ENCODE peak calls at places on chromosomes 2 and 18, in five cellular contexts. L is NCI-H2029, Z is COR-L47, G is cortex of kidney, B is NB4. O is an unnamed sample.

GRCh38 chr2:224769489-224769888 is 53.3 kb upstream of the CCDC195 start:
- DNase-seq in L (no peak), Z (no peak), G (no peak), B (no peak), O (no peak)

GRCh38 chr2:10497797-10498251 is 49.7 kb upstream of the ODC1 start:
- DNase-seq in Z (peak; percentile 22), B (peak; percentile 96), G (no peak), L (no peak), O (peak; percentile 43)

GRCh38 chr18:9905401-9905922 is 8.4 kb upstream of the VAPA start:
- DNase-seq in B (peak; percentile 45), Z (no peak), G (no peak), L (no peak), O (no peak)

GRCh38 chr2:43340945-43341356 is 114.5 kb upstream of the ZFP36L2 start:
- DNase-seq in L (no peak), Z (no peak), B (no peak), G (no peak), O (no peak)

GRCh38 chr2:235827585-235827992 is 333.7 kb downstream of the AGAP1 start:
- DNase-seq in Z (no peak), G (no peak), B (no peak), L (no peak), O (no peak)

GRCh38 chr2:201114846-201115245 is 1.1 kb upstream of the CFLAR start:
- DNase-seq in L (no peak), Z (no peak), G (no peak), B (no peak), O (no peak)

GRCh38 chr2:148391324-148391723 is 253.2 kb upstream of the EPC2 start:
- DNase-seq in Z (no peak), L (no peak), G (no peak), B (no peak), O (no peak)

GRCh38 chr2:164523026-164523425 is 98.3 kb downstream of the GRB14 start:
- DNase-seq in Z (no peak), B (no peak), L (no peak), G (no peak), O (no peak)

GRCh38 chr18:59026364-59026763 is 113.3 kb upstream of the SEC11C start:
- DNase-seq in B (no peak), Z (no peak), L (no peak), G (no peak), O (no peak)

GRCh38 chr2:137986268-137986667 is 22.0 kb downstream of the HNMT start:
- DNase-seq in Z (no peak), G (no peak), L (no peak), B (no peak), O (no peak)

GRCh38 chr18:43392168-43392567 is 114.9 kb upstream of the SYT4 start:
- DNase-seq in B (no peak), G (no peak), L (no peak), Z (no peak), O (no peak)

GRCh38 chr2:10097352-10098148 is 17.3 kb upstream of the CYS1 start:
- DNase-seq in B (peak; percentile 58), G (no peak), L (peak; percentile 35), Z (peak; percentile 60), O (peak; percentile 58)

GRCh38 chr2:110748489-110748867 is 16.1 kb downstream of the ACOXL start:
- DNase-seq in B (peak; percentile 10), L (peak; percentile 53), Z (peak; percentile 80), G (no peak), O (peak; percentile 79)

GRCh38 chr2:216666461-216667233 is 28.7 kb downstream of the IGFBP5 start:
- DNase-seq in G (no peak), B (peak; percentile 78), L (peak; percentile 63), Z (peak; percentile 63), O (peak; percentile 79)

GRCh38 chr2:127049927-127050802 is 56.8 kb downstream of the BIN1 start:
- DNase-seq in G (no peak), Z (peak; percentile 26), B (peak; percentile 72), L (peak; percentile 16), O (peak; percentile 21)

GRCh38 chr2:74250189-74250631 is 51.8 kb downstream of the MTHFD2 start:
- DNase-seq in B (peak; percentile 55), G (no peak), Z (peak; percentile 53), L (no peak), O (peak; percentile 60)

GRCh38 chr2:164439235-164439634 is 182.0 kb downstream of the GRB14 start:
- DNase-seq in B (no peak), G (no peak), Z (no peak), L (no peak), O (no peak)

GRCh38 chr18:43442571-43442970 is 165.3 kb upstream of the SYT4 start:
- DNase-seq in Z (no peak), B (no peak), G (no peak), L (no peak), O (no peak)

GRCh38 chr2:112819081-112819480 is 17.5 kb downstream of the IL1B start:
- DNase-seq in Z (no peak), G (no peak), L (no peak), B (no peak), O (no peak)

GRCh38 chr18:48358868-48359267 is 50.3 kb downstream of the ZBTB7C start:
- DNase-seq in B (no peak), G (no peak), Z (no peak), L (no peak), O (no peak)

GRCh38 chr2:150484006-150484405 is 3.5 kb downstream of the RND3 start:
- DNase-seq in L (no peak), B (no peak), Z (peak; percentile 7), G (no peak), O (peak; percentile 27)

GRCh38 chr2:32271063-32271462 is 6.4 kb upstream of the NLRC4 start:
- DNase-seq in B (no peak), Z (no peak), L (no peak), G (no peak), O (no peak)

GRCh38 chr18:489244-490023 is 11.1 kb downstream of the COLEC12 start:
- DNase-seq in Z (no peak), G (no peak), B (no peak), L (no peak), O (no peak)

GRCh38 chr2:27071277-27071989 is at the start of gene OST4:
- DNase-seq in Z (peak; percentile 92), L (peak; percentile 83), G (peak; percentile 39), B (peak; percentile 94), O (peak; percentile 81)

GRCh38 chr18:59624384-59624760 is 72.9 kb downstream of the CCBE1 start:
- DNase-seq in B (no peak), Z (no peak), G (no peak), L (no peak), O (no peak)

GRCh38 chr2:236167297-236168109 is 683 bp downstream of the GBX2 start:
- DNase-seq in Z (peak; percentile 27), G (no peak), L (peak; percentile 40), B (peak; percentile 64), O (no peak)

O was measured in DMS79 treated with DMSO at 0.1 percent for 48 hours.